ENCODE peak calls at places on chromosomes 1 and 21, in six cellular contexts. Z is adrenal gland, D is uterus, Q is HCT116, W is spleen, B is heart left ventricle. N is an unnamed sample.

GRCh38 chr1:23352096-23352695 is 8.1 kb upstream of the HNRNPR start:
- DNase-seq in Z (no peak), D (no peak), Q (no peak), W (no peak), B (no peak), N (no peak)

GRCh38 chr1:30267046-30267445 is 456.3 kb downstream of the MATN1 start:
- DNase-seq in Z (no peak), D (no peak), Q (no peak), W (peak), B (no peak), N (no peak)

GRCh38 chr1:204994086-204994862 is 48.7 kb upstream of the CNTN2 start:
- DNase-seq in Z (no peak), D (no peak), Q (no peak), W (no peak), B (no peak), N (no peak)

GRCh38 chr1:162612606-162613400 is 19.5 kb upstream of the DDR2 start:
- DNase-seq in Z (peak), D (peak), Q (no peak), W (no peak), B (peak), N (no peak)

GRCh38 chr1:155218854-155219591 is 10.5 kb downstream of the MTX1 start:
- DNase-seq in Z (peak), D (peak), Q (peak), W (no peak), B (no peak), N (peak)

GRCh38 chr1:95197616-95198252 is 36.3 kb upstream of the RWDD3 start:
- DNase-seq in Z (no peak), D (no peak), Q (no peak), W (no peak), B (no peak), N (no peak)

GRCh38 chr1:153699116-153699515 is 20.6 kb downstream of the NPR1 start:
- DNase-seq in Z (peak), D (no peak), Q (no peak), W (no peak), B (no peak), N (no peak)

GRCh38 chr1:206846475-206846874 is 18.9 kb upstream of the IL20 start:
- DNase-seq in Z (no peak), D (no peak), Q (no peak), W (no peak), B (no peak), N (peak)

GRCh38 chr1:195336718-195337269 is 1271.4 kb downstream of the KCNT2 start:
- DNase-seq in Z (no peak), D (no peak), Q (no peak), W (no peak), B (no peak), N (no peak)

GRCh38 chr1:85862456-85862855 is 154.2 kb upstream of the ZNHIT6 start:
- DNase-seq in Z (no peak), D (no peak), Q (no peak), W (no peak), B (no peak), N (no peak)

GRCh38 chr1:174747613-174748012 is 252.1 kb upstream of the CACYBP start:
- DNase-seq in Z (no peak), D (no peak), Q (no peak), W (no peak), B (no peak), N (no peak)

GRCh38 chr1:237867380-237867888 is 23.3 kb downstream of the ZP4 start:
- DNase-seq in Z (no peak), D (no peak), Q (no peak), W (no peak), B (no peak), N (no peak)

GRCh38 chr1:169300854-169301253 is 66.7 kb downstream of the NME7 start:
- DNase-seq in Z (no peak), D (no peak), Q (no peak), W (no peak), B (no peak), N (no peak)

GRCh38 chr1:63688302-63688701 is 85.5 kb upstream of the ROR1 start:
- DNase-seq in Z (no peak), D (no peak), Q (no peak), W (no peak), B (no peak), N (no peak)

GRCh38 chr1:203453616-203454015 is 22.0 kb upstream of the PRELP start:
- DNase-seq in Z (no peak), D (no peak), Q (no peak), W (no peak), B (no peak), N (no peak)

GRCh38 chr1:177871633-177872562 is 98.0 kb downstream of the SEC16B start:
- DNase-seq in Z (no peak), D (no peak), Q (no peak), W (no peak), B (no peak), N (no peak)

GRCh38 chr1:176448340-176448739 is 14.6 kb upstream of the PAPPA2 start:
- DNase-seq in Z (no peak), D (no peak), Q (no peak), W (no peak), B (no peak), N (no peak)

GRCh38 chr1:202154766-202155477 is 5.5 kb downstream of the PTPN7 start:
- DNase-seq in Z (no peak), D (no peak), Q (peak), W (no peak), B (no peak), N (peak)

DNA sequence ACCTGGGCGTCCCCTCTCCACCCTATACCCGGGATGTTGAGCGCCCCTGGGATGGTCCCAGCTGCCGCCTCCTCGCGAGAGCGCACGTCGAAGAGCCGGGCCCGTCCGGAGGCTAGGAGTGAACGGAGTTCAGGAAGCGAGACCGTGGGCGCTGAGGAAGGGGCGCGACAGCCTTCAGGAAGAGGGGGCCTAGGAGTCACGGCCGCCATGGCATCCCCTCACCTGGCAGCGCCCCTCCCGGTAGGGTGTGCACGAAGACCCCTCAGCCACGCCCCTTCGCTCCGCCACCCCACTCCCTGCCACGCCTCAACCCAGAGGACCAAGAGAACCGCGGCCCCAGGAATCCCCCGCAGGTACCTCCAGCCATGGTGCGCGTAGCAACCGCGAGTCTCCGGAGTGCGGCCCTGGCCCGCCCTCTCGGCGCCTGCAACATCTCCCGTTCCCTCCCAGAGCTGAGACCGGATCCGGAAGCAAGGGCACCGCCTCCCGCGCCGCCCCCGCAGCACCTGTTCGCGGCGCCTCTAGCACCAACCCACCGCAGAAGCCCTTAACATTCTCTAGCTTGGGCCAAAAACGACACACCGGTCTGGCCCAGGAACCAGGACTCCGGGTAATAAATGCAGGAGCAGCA is at the start of gene TSTD1:
- DNase-seq in Z (peak), D (peak), Q (no peak), W (peak), B (peak), N (peak)
- TF ChIP-seq POLR2A in Z (peak), D (no peak), Q (peak), W (peak), B (no peak), N (peak)

GRCh38 chr1:150259217-150259616 is 1.6 kb downstream of the CA14 start:
- DNase-seq in Z (no peak), D (no peak), Q (no peak), W (no peak), B (no peak), N (no peak)

GRCh38 chr1:150258275-150258666 is 697 bp downstream of the CA14 start:
- DNase-seq in Z (no peak), D (no peak), Q (no peak), W (no peak), B (no peak), N (no peak)

GRCh38 chr1:150261367-150261766 is 3.8 kb downstream of the CA14 start:
- DNase-seq in Z (no peak), D (no peak), Q (no peak), W (no peak), B (no peak), N (no peak)

GRCh38 chr1:150257624-150258274 is at the start of gene CA14:
- DNase-seq in Z (no peak), D (no peak), Q (no peak), W (no peak), B (peak), N (no peak)

GRCh38 chr1:150259758-150260669 is 2.4 kb downstream of the CA14 start:
- DNase-seq in Z (peak), D (peak), Q (no peak), W (no peak), B (peak), N (no peak)
- TF ChIP-seq POLR2A in Z (peak), D (peak), Q (no peak), W (no peak), B (no peak), N (no peak)

GRCh38 chr1:2789986-2790581 is 11.4 kb downstream of the TTC34 start:
- DNase-seq in Z (no peak), D (no peak), Q (no peak), W (peak), B (peak), N (no peak)
- TF ChIP-seq POLR2A in Z (no peak), D (no peak), Q (no peak), W (no peak), B (no peak), N (no peak)

GRCh38 chr21:36069713-36070573 is at the start of gene CBR1:
- DNase-seq in Z (peak), D (peak), Q (no peak), W (peak), B (peak), N (peak)
- TF ChIP-seq POLR2A in Z (peak), D (peak), Q (no peak), W (peak), B (no peak), N (peak)

GRCh38 chr1:241751524-241751923 is 96.5 kb upstream of the EXO1 start:
- DNase-seq in Z (no peak), D (no peak), Q (no peak), W (no peak), B (no peak), N (no peak)

GRCh38 chr1:241747992-241748391 is 95.9 kb downstream of the WDR64 start:
- DNase-seq in Z (no peak), D (no peak), Q (no peak), W (no peak), B (no peak), N (no peak)

GRCh38 chr1:241744591-241744990 is 92.5 kb downstream of the WDR64 start:
- DNase-seq in Z (no peak), D (no peak), Q (no peak), W (no peak), B (no peak), N (no peak)

GRCh38 chr1:241749924-241750695 is 97.9 kb upstream of the EXO1 start:
- DNase-seq in Z (no peak), D (no peak), Q (no peak), W (no peak), B (no peak), N (no peak)

DNA sequence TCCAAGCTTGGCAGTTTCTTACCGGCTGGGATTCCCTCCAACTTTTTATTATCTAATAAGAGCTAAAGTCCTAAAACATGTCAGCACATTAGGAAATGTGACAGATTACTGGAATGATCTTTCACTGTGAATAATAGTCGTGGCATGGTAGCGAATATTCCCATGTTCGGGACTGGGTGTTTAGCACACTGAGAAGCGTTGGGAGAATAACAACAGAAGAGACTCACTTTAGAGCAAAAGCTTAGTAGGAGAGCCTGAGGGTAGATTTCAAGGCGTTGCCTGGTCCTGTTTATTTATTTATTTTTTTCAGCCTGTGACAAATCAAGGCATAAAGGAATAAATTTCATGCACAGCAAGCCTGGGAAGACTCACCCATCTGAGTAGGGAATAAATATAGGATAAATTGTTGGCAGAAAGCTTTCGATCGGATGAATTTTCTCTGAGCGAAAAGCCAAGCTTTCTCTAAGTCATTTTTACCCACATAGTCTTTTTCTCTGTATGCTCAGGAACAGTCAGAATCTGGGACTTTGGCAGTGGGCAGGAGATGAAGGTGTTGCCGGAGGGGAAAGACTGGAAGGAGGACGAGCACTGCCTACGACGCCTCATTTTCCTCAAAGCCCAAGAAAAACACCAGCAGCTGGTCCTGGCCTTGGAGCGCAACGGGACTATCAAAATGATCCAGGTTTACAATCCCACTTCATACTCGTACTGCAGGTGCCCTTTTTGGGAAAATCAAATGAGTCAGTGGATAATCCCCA is 97.1 kb downstream of the WDR64 start:
- DNase-seq in Z (no peak), D (no peak), Q (no peak), W (no peak), B (no peak), N (no peak)
- TF ChIP-seq POLR2A in Z (no peak), D (no peak), Q (no peak), W (no peak), B (no peak), N (no peak)

GRCh38 chr1:116428600-116428999 is 55.6 kb downstream of the ATP1A1 start:
- DNase-seq in Z (no peak), D (no peak), Q (no peak), W (no peak), B (no peak), N (no peak)

GRCh38 chr1:116424438-116424837 is 51.4 kb downstream of the ATP1A1 start:
- DNase-seq in Z (no peak), D (no peak), Q (no peak), W (no peak), B (no peak), N (no peak)

GRCh38 chr1:116425987-116426386 is 52.9 kb downstream of the ATP1A1 start:
- DNase-seq in Z (no peak), D (no peak), Q (no peak), W (no peak), B (no peak), N (no peak)

GRCh38 chr1:116424863-116425262 is 51.8 kb downstream of the ATP1A1 start:
- DNase-seq in Z (no peak), D (no peak), Q (no peak), W (no peak), B (no peak), N (peak)

DNA sequence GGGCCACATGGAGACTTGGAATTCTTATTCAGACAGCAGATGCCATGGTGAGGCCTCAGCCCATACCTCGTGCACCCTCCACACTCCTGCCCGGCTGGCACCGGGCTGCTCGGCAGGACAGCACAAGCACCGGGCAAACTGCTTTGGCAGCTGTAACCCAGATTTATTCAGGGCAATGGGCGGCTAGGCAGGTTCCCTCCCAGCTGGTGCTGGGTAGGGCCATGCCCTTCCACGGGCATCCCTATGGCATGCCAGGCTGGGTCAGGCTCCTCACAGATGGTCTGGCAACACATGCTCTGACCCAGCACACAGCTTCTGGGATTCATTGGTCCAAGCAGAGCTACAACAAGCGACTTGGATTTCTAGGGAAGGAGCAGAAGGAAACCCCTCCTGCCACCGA is 53.4 kb downstream of the ATP1A1 start:
- DNase-seq in Z (no peak), D (no peak), Q (no peak), W (no peak), B (no peak), N (no peak)
- TF ChIP-seq POLR2A in Z (no peak), D (no peak), Q (no peak), W (no peak), B (no peak), N (no peak)

GRCh38 chr1:20787100-20787774 is at the start of gene HP1BP3:
- DNase-seq in Z (peak), D (peak), Q (no peak), W (peak), B (peak), N (peak)
- TF ChIP-seq POLR2A in Z (peak), D (peak), Q (peak), W (no peak), B (no peak), N (peak)

GRCh38 chr1:1487701-1488100 is 16.1 kb downstream of the ATAD3B start:
- DNase-seq in Z (no peak), D (no peak), Q (no peak), W (no peak), B (no peak), N (no peak)
- TF ChIP-seq POLR2A in Z (no peak), D (no peak), Q (no peak), W (no peak), B (no peak), N (no peak)

N was measured in erythroblast.